ENCODE peak calls at places on chromosomes 12 and 14, in ten cellular contexts. One of them, this sample, is unnamed.
A peak's percentile ranks its signal among the peaks of the same experiment; 100 is the strongest.

GRCh38 chr14:70909788-70910614 is 2.7 kb downstream of the PCNX1 start:
- DNase-seq in fibroblast of mammary gland: no peak
- DNase-seq in NT2/D1: no peak
- DNase-seq in cardiac muscle cell: no peak
- DNase-seq in GM06990: no peak
- DNase-seq in left ventricle myocardium inferior: no peak
- DNase-seq in lower leg skin: no peak
- DNase-seq in cardiac fibroblast: no peak
- DNase-seq in CD4-positive, alpha-beta memory T cell: peak; percentile 51
- DNase-seq in heart right ventricle: no peak
- DNase-seq in this sample: no peak

GRCh38 chr12:20596036-20596435 is 99.1 kb upstream of the SLCO1C1 start:
- DNase-seq in fibroblast of mammary gland: peak; percentile 29
- DNase-seq in NT2/D1: no peak
- DNase-seq in cardiac muscle cell: no peak
- DNase-seq in GM06990: no peak
- DNase-seq in left ventricle myocardium inferior: no peak
- DNase-seq in lower leg skin: no peak
- DNase-seq in cardiac fibroblast: peak; percentile 51
- DNase-seq in CD4-positive, alpha-beta memory T cell: no peak
- DNase-seq in heart right ventricle: no peak
- DNase-seq in this sample: no peak

GRCh38 chr14:30214014-30214413 is 286.4 kb upstream of the PRKD1 start:
- DNase-seq in fibroblast of mammary gland: peak; percentile 82
- DNase-seq in NT2/D1: no peak
- DNase-seq in cardiac muscle cell: peak; percentile 39
- DNase-seq in GM06990: no peak
- DNase-seq in left ventricle myocardium inferior: no peak
- DNase-seq in lower leg skin: no peak
- DNase-seq in cardiac fibroblast: peak; percentile 73
- DNase-seq in CD4-positive, alpha-beta memory T cell: no peak
- DNase-seq in heart right ventricle: no peak
- DNase-seq in this sample: no peak

GRCh38 chr12:101968770-101969169 is 91.4 kb downstream of the DRAM1 start:
- DNase-seq in fibroblast of mammary gland: no peak
- DNase-seq in NT2/D1: no peak
- DNase-seq in cardiac muscle cell: no peak
- DNase-seq in GM06990: no peak
- DNase-seq in left ventricle myocardium inferior: no peak
- DNase-seq in lower leg skin: no peak
- DNase-seq in cardiac fibroblast: no peak
- DNase-seq in CD4-positive, alpha-beta memory T cell: peak; percentile 46
- DNase-seq in heart right ventricle: no peak
- DNase-seq in this sample: no peak

GRCh38 chr12:114888458-114888857 is 204.5 kb upstream of the TBX3 start:
- DNase-seq in fibroblast of mammary gland: peak; percentile 73
- DNase-seq in NT2/D1: no peak
- DNase-seq in cardiac muscle cell: peak; percentile 33
- DNase-seq in GM06990: no peak
- DNase-seq in left ventricle myocardium inferior: no peak
- DNase-seq in lower leg skin: no peak
- DNase-seq in cardiac fibroblast: peak; percentile 75
- DNase-seq in CD4-positive, alpha-beta memory T cell: no peak
- DNase-seq in heart right ventricle: no peak
- DNase-seq in this sample: no peak

GRCh38 chr12:113465808-113466769 is 5.6 kb downstream of the LHX5 start:
- DNase-seq in fibroblast of mammary gland: no peak
- DNase-seq in NT2/D1: no peak
- DNase-seq in cardiac muscle cell: no peak
- DNase-seq in GM06990: no peak
- DNase-seq in left ventricle myocardium inferior: no peak
- DNase-seq in lower leg skin: no peak
- DNase-seq in cardiac fibroblast: no peak
- DNase-seq in CD4-positive, alpha-beta memory T cell: no peak
- DNase-seq in heart right ventricle: no peak
- DNase-seq in this sample: no peak

GRCh38 chr12:62259311-62259992 is 752 bp upstream of the USP15 start:
- DNase-seq in fibroblast of mammary gland: no peak
- DNase-seq in NT2/D1: no peak
- DNase-seq in cardiac muscle cell: no peak
- DNase-seq in GM06990: no peak
- DNase-seq in left ventricle myocardium inferior: no peak
- DNase-seq in lower leg skin: no peak
- DNase-seq in cardiac fibroblast: no peak
- DNase-seq in CD4-positive, alpha-beta memory T cell: peak; percentile 50
- DNase-seq in heart right ventricle: no peak
- DNase-seq in this sample: no peak

GRCh38 chr12:53951577-53952334 is 2.9 kb upstream of the HOXC12 start:
- DNase-seq in fibroblast of mammary gland: no peak
- DNase-seq in NT2/D1: no peak
- DNase-seq in cardiac muscle cell: no peak
- DNase-seq in GM06990: no peak
- DNase-seq in left ventricle myocardium inferior: no peak
- DNase-seq in lower leg skin: no peak
- DNase-seq in cardiac fibroblast: no peak
- DNase-seq in CD4-positive, alpha-beta memory T cell: no peak
- DNase-seq in heart right ventricle: no peak
- DNase-seq in this sample: no peak

GRCh38 chr14:104282332-104283196 is 144.2 kb downstream of the KIF26A start:
- DNase-seq in fibroblast of mammary gland: no peak
- DNase-seq in NT2/D1: no peak
- DNase-seq in cardiac muscle cell: no peak
- DNase-seq in GM06990: no peak
- DNase-seq in left ventricle myocardium inferior: peak; percentile 5
- DNase-seq in lower leg skin: peak; percentile 81
- DNase-seq in cardiac fibroblast: no peak
- DNase-seq in CD4-positive, alpha-beta memory T cell: no peak
- DNase-seq in heart right ventricle: no peak
- DNase-seq in this sample: no peak

GRCh38 chr12:130344529-130344928 is 6.8 kb downstream of the PIWIL1 start:
- DNase-seq in fibroblast of mammary gland: no peak
- DNase-seq in NT2/D1: no peak
- DNase-seq in cardiac muscle cell: no peak
- DNase-seq in GM06990: no peak
- DNase-seq in left ventricle myocardium inferior: no peak
- DNase-seq in lower leg skin: no peak
- DNase-seq in cardiac fibroblast: no peak
- DNase-seq in CD4-positive, alpha-beta memory T cell: no peak
- DNase-seq in heart right ventricle: no peak
- DNase-seq in this sample: no peak

GRCh38 chr12:130351331-130351730 is 13.6 kb downstream of the PIWIL1 start:
- DNase-seq in fibroblast of mammary gland: no peak
- DNase-seq in NT2/D1: no peak
- DNase-seq in cardiac muscle cell: no peak
- DNase-seq in GM06990: no peak
- DNase-seq in left ventricle myocardium inferior: no peak
- DNase-seq in lower leg skin: peak; percentile 37
- DNase-seq in cardiac fibroblast: no peak
- DNase-seq in CD4-positive, alpha-beta memory T cell: no peak
- DNase-seq in heart right ventricle: no peak
- DNase-seq in this sample: no peak

GRCh38 chr12:130345292-130345691 is 7.6 kb downstream of the PIWIL1 start:
- DNase-seq in fibroblast of mammary gland: no peak
- DNase-seq in NT2/D1: no peak
- DNase-seq in cardiac muscle cell: no peak
- DNase-seq in GM06990: no peak
- DNase-seq in left ventricle myocardium inferior: no peak
- DNase-seq in lower leg skin: no peak
- DNase-seq in cardiac fibroblast: no peak
- DNase-seq in CD4-positive, alpha-beta memory T cell: no peak
- DNase-seq in heart right ventricle: no peak
- DNase-seq in this sample: no peak

GRCh38 chr12:130350715-130351114 is 13.0 kb downstream of the PIWIL1 start:
- DNase-seq in fibroblast of mammary gland: no peak
- DNase-seq in NT2/D1: no peak
- DNase-seq in cardiac muscle cell: no peak
- DNase-seq in GM06990: no peak
- DNase-seq in left ventricle myocardium inferior: no peak
- DNase-seq in lower leg skin: peak; percentile 37
- DNase-seq in cardiac fibroblast: no peak
- DNase-seq in CD4-positive, alpha-beta memory T cell: no peak
- DNase-seq in heart right ventricle: no peak
- DNase-seq in this sample: no peak

GRCh38 chr12:130347588-130347987 is 9.9 kb downstream of the PIWIL1 start:
- DNase-seq in fibroblast of mammary gland: no peak
- DNase-seq in NT2/D1: no peak
- DNase-seq in cardiac muscle cell: no peak
- DNase-seq in GM06990: no peak
- DNase-seq in left ventricle myocardium inferior: no peak
- DNase-seq in lower leg skin: peak; percentile 54
- DNase-seq in cardiac fibroblast: no peak
- DNase-seq in CD4-positive, alpha-beta memory T cell: no peak
- DNase-seq in heart right ventricle: no peak
- DNase-seq in this sample: no peak
- H3K4me3 ChIP-seq in fibroblast of mammary gland: no peak overlapping the region
- H3K4me3 ChIP-seq in NT2/D1: no peak overlapping the region
- H3K4me3 ChIP-seq in cardiac muscle cell: no peak overlapping the region
- H3K4me3 ChIP-seq in GM06990: no peak overlapping the region
- H3K4me3 ChIP-seq in left ventricle myocardium inferior: no peak overlapping the region
- H3K4me3 ChIP-seq in lower leg skin: no peak overlapping the region
- H3K4me3 ChIP-seq in cardiac fibroblast: no peak overlapping the region
- H3K4me3 ChIP-seq in CD4-positive, alpha-beta memory T cell: no peak overlapping the region
- H3K4me3 ChIP-seq in heart right ventricle: no peak overlapping the region
- H3K4me3 ChIP-seq in this sample: no peak overlapping the region

DNA sequence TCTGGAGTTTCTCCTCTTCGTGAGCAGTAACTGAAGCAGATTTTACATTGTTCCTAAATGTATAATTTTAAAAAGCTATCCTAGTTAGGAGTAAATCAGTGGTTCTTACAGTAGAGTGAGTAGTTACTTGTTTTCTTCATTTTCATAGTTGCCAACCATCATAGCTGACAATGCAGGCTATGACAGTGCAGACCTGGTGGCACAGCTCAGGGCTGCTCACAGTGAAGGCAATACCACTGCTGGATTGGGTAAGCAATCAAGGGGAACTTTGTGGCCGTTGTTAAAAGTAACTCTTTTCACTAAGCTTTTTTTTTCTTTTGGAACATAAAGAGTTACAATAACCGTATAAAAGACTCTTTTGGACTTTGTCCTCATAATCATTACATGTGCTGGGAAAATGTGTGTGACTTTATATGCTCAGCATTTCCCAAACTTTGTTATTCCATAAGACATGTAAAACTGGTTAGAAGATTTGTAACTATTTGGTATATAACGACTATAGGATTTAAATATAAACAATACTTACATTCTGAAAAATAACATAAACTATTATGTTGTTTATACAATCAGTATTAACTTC is 12.4 kb downstream of the LRRC10 start:
- DNase-seq in fibroblast of mammary gland: no peak
- DNase-seq in NT2/D1: no peak
- DNase-seq in cardiac muscle cell: no peak
- DNase-seq in GM06990: no peak
- DNase-seq in left ventricle myocardium inferior: no peak
- DNase-seq in lower leg skin: no peak
- DNase-seq in cardiac fibroblast: no peak
- DNase-seq in CD4-positive, alpha-beta memory T cell: no peak
- DNase-seq in heart right ventricle: no peak
- DNase-seq in this sample: no peak
- H3K4me3 ChIP-seq in fibroblast of mammary gland: no peak overlapping the region
- H3K4me3 ChIP-seq in NT2/D1: no peak overlapping the region
- H3K4me3 ChIP-seq in cardiac muscle cell: no peak overlapping the region
- H3K4me3 ChIP-seq in GM06990: no peak overlapping the region
- H3K4me3 ChIP-seq in left ventricle myocardium inferior: no peak overlapping the region
- H3K4me3 ChIP-seq in lower leg skin: no peak overlapping the region
- H3K4me3 ChIP-seq in cardiac fibroblast: no peak overlapping the region
- H3K4me3 ChIP-seq in CD4-positive, alpha-beta memory T cell: no peak overlapping the region
- H3K4me3 ChIP-seq in heart right ventricle: no peak overlapping the region
- H3K4me3 ChIP-seq in this sample: no peak overlapping the region

GRCh38 chr12:89949457-89950195 is 241.0 kb upstream of the ATP2B1 start:
- DNase-seq in fibroblast of mammary gland: peak; percentile 81
- DNase-seq in NT2/D1: no peak
- DNase-seq in cardiac muscle cell: peak; percentile 88
- DNase-seq in GM06990: peak; percentile 69
- DNase-seq in left ventricle myocardium inferior: no peak
- DNase-seq in lower leg skin: no peak
- DNase-seq in cardiac fibroblast: peak; percentile 87
- DNase-seq in CD4-positive, alpha-beta memory T cell: peak; percentile 89
- DNase-seq in heart right ventricle: peak; percentile 66
- DNase-seq in this sample: peak; percentile 96
- H3K4me3 ChIP-seq in fibroblast of mammary gland: no peak overlapping the region
- H3K4me3 ChIP-seq in NT2/D1: no peak overlapping the region
- H3K4me3 ChIP-seq in cardiac muscle cell: no peak overlapping the region
- H3K4me3 ChIP-seq in GM06990: peak overlapping the region; percentile 16
- H3K4me3 ChIP-seq in left ventricle myocardium inferior: no peak overlapping the region
- H3K4me3 ChIP-seq in lower leg skin: no peak overlapping the region
- H3K4me3 ChIP-seq in cardiac fibroblast: no peak overlapping the region
- H3K4me3 ChIP-seq in CD4-positive, alpha-beta memory T cell: no peak overlapping the region
- H3K4me3 ChIP-seq in heart right ventricle: no peak overlapping the region
- H3K4me3 ChIP-seq in this sample: no peak overlapping the region

DNA sequence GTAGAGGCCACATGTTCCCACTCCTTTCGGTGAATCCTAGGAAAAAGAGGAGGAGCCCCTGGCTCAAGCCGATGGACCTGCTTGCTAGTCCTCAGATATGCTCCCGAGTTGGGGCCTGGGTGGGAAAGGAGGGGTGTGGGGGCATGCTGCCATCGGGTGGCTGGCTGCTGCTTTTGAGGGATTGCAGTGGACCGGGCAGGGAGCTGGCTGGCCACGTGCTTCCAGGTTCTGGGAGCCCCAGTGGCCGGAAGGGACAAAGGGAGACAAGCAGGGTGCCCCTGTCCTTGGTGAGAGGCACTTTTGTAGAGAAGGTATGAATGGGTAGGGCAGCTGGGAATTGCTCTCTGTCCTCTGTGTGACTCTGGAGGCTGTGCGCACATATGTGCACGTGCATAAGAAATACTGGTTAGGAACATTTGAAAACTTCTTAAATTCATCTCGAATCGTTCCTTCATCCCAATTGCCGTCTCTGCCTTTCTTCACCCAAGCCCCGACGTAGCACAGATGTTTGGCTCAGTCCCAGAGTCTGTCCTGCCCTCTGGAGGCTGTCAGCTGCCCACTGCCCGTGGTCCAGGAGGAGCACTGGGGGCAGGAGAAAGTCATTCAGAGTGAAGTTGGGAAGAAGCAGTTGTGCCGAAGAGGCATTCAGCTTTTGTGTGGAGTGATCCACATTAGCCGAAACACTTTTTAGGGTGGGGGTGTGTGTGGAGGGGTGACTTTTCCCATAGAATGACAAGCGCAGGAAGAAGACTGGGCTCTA is 124.7 kb downstream of the TSPAN9 start:
- DNase-seq in fibroblast of mammary gland: peak; percentile 12
- DNase-seq in NT2/D1: no peak
- DNase-seq in cardiac muscle cell: peak; percentile 14
- DNase-seq in GM06990: no peak
- DNase-seq in left ventricle myocardium inferior: peak; percentile 60
- DNase-seq in lower leg skin: no peak
- DNase-seq in cardiac fibroblast: no peak
- DNase-seq in CD4-positive, alpha-beta memory T cell: no peak
- DNase-seq in heart right ventricle: peak; percentile 63
- DNase-seq in this sample: no peak
- H3K4me3 ChIP-seq in fibroblast of mammary gland: no peak overlapping the region
- H3K4me3 ChIP-seq in NT2/D1: no peak overlapping the region
- H3K4me3 ChIP-seq in cardiac muscle cell: peak overlapping the region; percentile 74
- H3K4me3 ChIP-seq in GM06990: no peak overlapping the region
- H3K4me3 ChIP-seq in left ventricle myocardium inferior: peak overlapping the region; percentile 76
- H3K4me3 ChIP-seq in lower leg skin: no peak overlapping the region
- H3K4me3 ChIP-seq in cardiac fibroblast: no peak overlapping the region
- H3K4me3 ChIP-seq in CD4-positive, alpha-beta memory T cell: no peak overlapping the region
- H3K4me3 ChIP-seq in heart right ventricle: peak overlapping the region; percentile 58
- H3K4me3 ChIP-seq in this sample: no peak overlapping the region